ENCODE peak calls at places on chromosomes 12 and 14, in ten cellular contexts. One of them, this sample, is unnamed.

GRCh38 chr12:55019784-55020183 is at the start of gene NEUROD4:
- DNase-seq in endothelial cell: peak
- DNase-seq in progenitor cell of endocrine pancreas: peak
- DNase-seq in uterus: no peak
- DNase-seq in H7: peak
- DNase-seq in MCF 10A: peak
- DNase-seq in caudate nucleus: no peak
- DNase-seq in germinal center: no peak
- DNase-seq in heart right ventricle: peak
- DNase-seq in DMS53: peak
- DNase-seq in this sample: peak

GRCh38 chr14:47929334-47929733 is 253.9 kb upstream of the MDGA2 start:
- DNase-seq in endothelial cell: no peak
- DNase-seq in progenitor cell of endocrine pancreas: no peak
- DNase-seq in uterus: no peak
- DNase-seq in H7: no peak
- DNase-seq in MCF 10A: no peak
- DNase-seq in caudate nucleus: no peak
- DNase-seq in germinal center: peak
- DNase-seq in heart right ventricle: no peak
- DNase-seq in DMS53: no peak
- DNase-seq in this sample: no peak

GRCh38 chr12:48420031-48420775 is 52.2 kb upstream of the ANP32D start:
- DNase-seq in endothelial cell: no peak
- DNase-seq in progenitor cell of endocrine pancreas: no peak
- DNase-seq in uterus: no peak
- DNase-seq in H7: peak
- DNase-seq in MCF 10A: no peak
- DNase-seq in caudate nucleus: no peak
- DNase-seq in germinal center: no peak
- DNase-seq in heart right ventricle: no peak
- DNase-seq in DMS53: no peak
- DNase-seq in this sample: no peak

GRCh38 chr12:70722584-70723343 is 85.5 kb upstream of the PTPRB start:
- DNase-seq in endothelial cell: peak
- DNase-seq in progenitor cell of endocrine pancreas: no peak
- DNase-seq in uterus: peak
- DNase-seq in H7: no peak
- DNase-seq in MCF 10A: no peak
- DNase-seq in caudate nucleus: no peak
- DNase-seq in germinal center: no peak
- DNase-seq in heart right ventricle: peak
- DNase-seq in DMS53: no peak
- DNase-seq in this sample: no peak

GRCh38 chr14:86038401-86038985 is 508.5 kb downstream of the FLRT2 start:
- DNase-seq in endothelial cell: peak
- DNase-seq in progenitor cell of endocrine pancreas: peak
- DNase-seq in uterus: no peak
- DNase-seq in H7: peak
- DNase-seq in MCF 10A: peak
- DNase-seq in caudate nucleus: no peak
- DNase-seq in germinal center: peak
- DNase-seq in heart right ventricle: peak
- DNase-seq in DMS53: peak
- DNase-seq in this sample: no peak

GRCh38 chr12:100955139-100955538 is 160.6 kb downstream of the ANO4 start:
- DNase-seq in endothelial cell: no peak
- DNase-seq in progenitor cell of endocrine pancreas: no peak
- DNase-seq in uterus: peak
- DNase-seq in H7: no peak
- DNase-seq in MCF 10A: peak
- DNase-seq in caudate nucleus: no peak
- DNase-seq in germinal center: no peak
- DNase-seq in heart right ventricle: no peak
- DNase-seq in DMS53: no peak
- DNase-seq in this sample: peak

GRCh38 chr12:34335819-34336262 is 313.5 kb downstream of the ALG10 start:
- DNase-seq in endothelial cell: no peak
- DNase-seq in progenitor cell of endocrine pancreas: no peak
- DNase-seq in uterus: no peak
- DNase-seq in H7: no peak
- DNase-seq in MCF 10A: no peak
- DNase-seq in caudate nucleus: no peak
- DNase-seq in germinal center: no peak
- DNase-seq in heart right ventricle: no peak
- DNase-seq in DMS53: peak
- DNase-seq in this sample: no peak

GRCh38 chr14:21107360-21107781 is 6.5 kb downstream of the TMEM253 start:
- DNase-seq in endothelial cell: no peak
- DNase-seq in progenitor cell of endocrine pancreas: no peak
- DNase-seq in uterus: no peak
- DNase-seq in H7: no peak
- DNase-seq in MCF 10A: peak
- DNase-seq in caudate nucleus: no peak
- DNase-seq in germinal center: no peak
- DNase-seq in heart right ventricle: peak
- DNase-seq in DMS53: no peak
- DNase-seq in this sample: no peak

GRCh38 chr12:42483534-42483857 is 106.0 kb downstream of the PRICKLE1 start:
- DNase-seq in endothelial cell: peak
- DNase-seq in progenitor cell of endocrine pancreas: peak
- DNase-seq in uterus: peak
- DNase-seq in H7: peak
- DNase-seq in MCF 10A: no peak
- DNase-seq in caudate nucleus: no peak
- DNase-seq in germinal center: peak
- DNase-seq in heart right ventricle: peak
- DNase-seq in DMS53: no peak
- DNase-seq in this sample: no peak

GRCh38 chr14:96104469-96105057 is 65.4 kb downstream of the C14orf132 start:
- DNase-seq in endothelial cell: no peak
- DNase-seq in progenitor cell of endocrine pancreas: no peak
- DNase-seq in uterus: peak
- DNase-seq in H7: peak
- DNase-seq in MCF 10A: peak
- DNase-seq in caudate nucleus: no peak
- DNase-seq in germinal center: no peak
- DNase-seq in heart right ventricle: peak
- DNase-seq in DMS53: peak
- DNase-seq in this sample: no peak

GRCh38 chr14:68598621-68599447 is 194.0 kb downstream of the ZFP36L1 start:
- DNase-seq in endothelial cell: peak
- DNase-seq in progenitor cell of endocrine pancreas: no peak
- DNase-seq in uterus: peak
- DNase-seq in H7: no peak
- DNase-seq in MCF 10A: peak
- DNase-seq in caudate nucleus: no peak
- DNase-seq in germinal center: no peak
- DNase-seq in heart right ventricle: peak
- DNase-seq in DMS53: no peak
- DNase-seq in this sample: no peak

GRCh38 chr12:10457760-10458159 is 4.6 kb upstream of the KLRC1 start:
- DNase-seq in endothelial cell: no peak
- DNase-seq in progenitor cell of endocrine pancreas: no peak
- DNase-seq in uterus: no peak
- DNase-seq in H7: peak
- DNase-seq in MCF 10A: no peak
- DNase-seq in caudate nucleus: no peak
- DNase-seq in germinal center: no peak
- DNase-seq in heart right ventricle: no peak
- DNase-seq in DMS53: peak
- DNase-seq in this sample: no peak

GRCh38 chr12:26028953-26029740 is 70.7 kb downstream of the RASSF8 start:
- DNase-seq in endothelial cell: peak
- DNase-seq in progenitor cell of endocrine pancreas: no peak
- DNase-seq in uterus: peak
- DNase-seq in H7: peak
- DNase-seq in MCF 10A: peak
- DNase-seq in caudate nucleus: no peak
- DNase-seq in germinal center: peak
- DNase-seq in heart right ventricle: peak
- DNase-seq in DMS53: peak
- DNase-seq in this sample: peak